ENCODE peak calls at places on chromosomes 3 and 15, in five cellular contexts. M is stimulated activated CD4-positive, alpha-beta T cell treated with anti-CD3 and anti-CD28 coated beads, Interleukin-2, amount 100 ng/mL, for 48 hours; G is LoVo; H is IMR-90; A is mucosa of gallbladder. T is an unnamed sample.

GRCh38 chr3:40847571-40847992 is 322.8 kb downstream of the ZNF621 start:
- DNase-seq in M (no peak), G (no peak), H (no peak), A (peak), T (no peak)

GRCh38 chr15:77574521-77575202 is 58.0 kb downstream of the LINGO1 start:
- DNase-seq in M (no peak), G (no peak), H (no peak), A (no peak), T (no peak)

GRCh38 chr3:10435850-10436249 is 69.5 kb downstream of the ATP2B2 start:
- DNase-seq in M (no peak), G (no peak), H (no peak), A (no peak), T (no peak)

GRCh38 chr3:31403197-31403596 is 129.5 kb upstream of the STT3B start:
- DNase-seq in M (no peak), G (no peak), H (no peak), A (no peak), T (no peak)

GRCh38 chr3:81839504-81840094 is 78.2 kb upstream of the GBE1 start:
- DNase-seq in M (no peak), G (no peak), H (no peak), A (no peak), T (no peak)

GRCh38 chr3:65174713-65175112 is 486.9 kb upstream of the ADAMTS9 start:
- DNase-seq in M (no peak), G (no peak), H (no peak), A (no peak), T (no peak)

GRCh38 chr3:190554197-190554596 is 40.3 kb downstream of the IL1RAP start:
- DNase-seq in M (no peak), G (no peak), H (no peak), A (no peak), T (no peak)

GRCh38 chr3:43411429-43411828 is 125.1 kb downstream of the SNRK start:
- DNase-seq in M (no peak), G (no peak), H (no peak), A (no peak), T (no peak)

GRCh38 chr3:15097889-15098288 is 1.1 kb downstream of the RBSN start:
- DNase-seq in M (peak), G (no peak), H (no peak), A (no peak), T (no peak)

GRCh38 chr3:82353281-82354171 is 592.1 kb upstream of the GBE1 start:
- DNase-seq in M (no peak), G (no peak), H (no peak), A (no peak), T (no peak)

GRCh38 chr15:56342653-56343052 is 22.6 kb upstream of the TEX9 start:
- DNase-seq in M (no peak), G (no peak), H (no peak), A (no peak), T (no peak)

GRCh38 chr3:150138824-150139223 is 168.1 kb upstream of the PFN2 start:
- DNase-seq in M (no peak), G (no peak), H (no peak), A (no peak), T (no peak)